ENCODE peak calls at places on chromosomes 4 and X, in five cellular contexts. R is A172; Y is effector CD4-positive, alpha-beta T cell; S is M059J; N is progenitor cell of endocrine pancreas. X is an unnamed sample.

GRCh38 chr4:176896211-176896610 is 103.5 kb upstream of the VEGFC start:
- DNase-seq in Y (no peak), R (no peak), N (no peak), S (peak), X (no peak)

GRCh38 chrX:41180194-41180902 is 95.1 kb downstream of the USP9X start:
- DNase-seq in R (peak), S (peak), N (no peak), Y (peak), X (peak)

GRCh38 chrX:145825896-145826295 is 8.3 kb downstream of the SLITRK2 start:
- DNase-seq in Y (no peak), R (peak), S (peak), N (no peak), X (peak)

GRCh38 chr4:67052981-67053380 is 492.3 kb downstream of the CENPC start:
- DNase-seq in N (no peak), S (no peak), R (no peak), Y (no peak), X (no peak)

GRCh38 chrX:49184294-49185061 is 1.7 kb downstream of the PRICKLE3 start:
- DNase-seq in R (peak), Y (no peak), N (peak), S (peak), X (peak)

GRCh38 chr4:108396900-108397299 is 223.5 kb upstream of the RPL34 start:
- DNase-seq in Y (no peak), N (no peak), S (peak), R (no peak), X (no peak)

GRCh38 chr4:4456816-4457578 is 70.1 kb downstream of the NSG1 start:
- DNase-seq in R (no peak), Y (no peak), S (no peak), N (no peak), X (no peak)

GRCh38 chr4:143728171-143728570 is 27.7 kb upstream of the FREM3 start:
- DNase-seq in N (no peak), R (peak), S (peak), Y (no peak), X (no peak)

GRCh38 chr4:148834804-148835598 is 392.8 kb upstream of the NR3C2 start:
- DNase-seq in N (no peak), S (peak), Y (no peak), R (peak), X (peak)

GRCh38 chrX:111041018-111041462 is 55.0 kb upstream of the PAK3 start:
- DNase-seq in S (peak), N (no peak), Y (no peak), R (peak), X (peak)

X was measured in hepatocyte.